ENCODE peak calls at places on chromosomes 2 and 18, in ten cellular contexts. K is upper lobe of right lung, S is IMR-90, I is neural progenitor cell, Y is OCI-LY7, Z is H9, W is psoas muscle, F is mesendoderm, Q is A549, X is A673. M is an unnamed sample. For H3K4me1, the result is how much of the 10 kb centered on the place peaks cover.

GRCh38 chr2:231260442-231260841 is 62.0 kb downstream of the ARMC9 start:
- DNase-seq in W (no peak), F (peak), S (peak), Y (no peak), K (no peak), I (no peak), Q (no peak), X (no peak), Z (peak), M (no peak)

GRCh38 chr2:200296118-200296517 is 10.4 kb upstream of the SPATS2L start:
- DNase-seq in I (no peak), Z (no peak), F (no peak), Y (no peak), K (no peak), S (no peak), W (no peak), Q (no peak), X (no peak), M (no peak)

GRCh38 chr2:138893746-138894145 is 113.6 kb upstream of the NXPH2 start:
- DNase-seq in Y (no peak), Q (no peak), X (no peak), I (no peak), S (no peak), Z (no peak), K (no peak), W (no peak), F (no peak), M (no peak)

GRCh38 chr2:240431663-240432424 is 3.6 kb upstream of the GPC1 start:
- DNase-seq in S (no peak), W (no peak), Z (no peak), X (no peak), Q (no peak), F (no peak), Y (no peak), I (no peak), K (peak), M (peak)

GRCh38 chr2:180705122-180705521 is 275.3 kb upstream of the UBE2E3 start:
- DNase-seq in F (no peak), S (peak), K (no peak), X (no peak), Q (no peak), Y (no peak), Z (no peak), W (no peak), I (no peak), M (no peak)

GRCh38 chr2:58826795-58827194 is 585.7 kb upstream of the FANCL start:
- DNase-seq in X (no peak), K (no peak), Y (no peak), W (no peak), Q (no peak), I (no peak), S (no peak), Z (no peak), F (no peak), M (no peak)

GRCh38 chr2:234988491-234988890 is 36.7 kb downstream of the SH3BP4 start:
- DNase-seq in F (no peak), K (no peak), I (no peak), Y (no peak), S (no peak), Q (no peak), W (peak), Z (no peak), X (no peak), M (no peak)

GRCh38 chr2:31946838-31947237 is 64.0 kb downstream of the MEMO1 start:
- DNase-seq in K (no peak), S (no peak), Q (no peak), F (no peak), W (no peak), Y (no peak), I (no peak), X (no peak), Z (no peak), M (no peak)

GRCh38 chr2:75865702-75866101 is 155.0 kb upstream of the GCFC2 start:
- DNase-seq in X (no peak), I (no peak), F (no peak), Z (no peak), K (no peak), S (no peak), W (peak), Y (no peak), Q (no peak), M (no peak)

GRCh38 chr18:21262979-21263378 is 20.9 kb downstream of the GREB1L start:
- DNase-seq in Q (no peak), S (no peak), W (no peak), K (no peak), Y (no peak), F (peak), X (no peak), Z (no peak), I (peak), M (no peak)

GRCh38 chr2:216283038-216283900 is 89.0 kb downstream of the MARCHF4 start:
- DNase-seq in F (peak), Z (peak), K (no peak), Q (peak), I (peak), S (no peak), X (peak), Y (peak), W (no peak), M (no peak)

GRCh38 chr2:20291106-20291564 is 59.5 kb downstream of the PUM2 start:
- DNase-seq in F (peak), K (no peak), Q (peak), I (peak), Y (peak), S (peak), X (peak), W (no peak), Z (peak), M (no peak)

GRCh38 chr18:26470011-26470637 is 78.2 kb downstream of the KCTD1 start:
- DNase-seq in S (peak), K (no peak), Q (no peak), I (peak), Z (no peak), X (no peak), F (no peak), W (no peak), Y (peak), M (no peak)

GRCh38 chr2:120778244-120778643 is 42.6 kb downstream of the GLI2 start:
- DNase-seq in Z (no peak), Q (no peak), K (no peak), Y (no peak), W (peak), S (peak), F (no peak), X (no peak), I (no peak), M (no peak)

GRCh38 chr2:222709191-222709891 is 37.9 kb downstream of the MOGAT1 start:
- DNase-seq in Q (peak), K (peak), Z (peak), F (peak), Y (peak), W (peak), I (peak), X (peak), S (peak), M (peak)

GRCh38 chr2:207505728-207506127 is 24.0 kb upstream of the CREB1 start:
- DNase-seq in K (no peak), F (peak), W (no peak), S (peak), Y (no peak), X (peak), I (no peak), Z (no peak), Q (peak), M (no peak)

GRCh38 chr2:169131587-169132512 is 62.5 kb downstream of the DHRS9 start:
- DNase-seq in Z (no peak), F (peak), X (peak), Y (peak), S (peak), I (peak), K (no peak), W (no peak), Q (peak), M (no peak)

GRCh38 chr2:120684691-120685402 is 50.8 kb upstream of the GLI2 start:
- DNase-seq in Y (no peak), F (no peak), K (peak), X (no peak), I (no peak), Z (no peak), S (peak), Q (no peak), W (no peak), M (no peak)

GRCh38 chr18:24491882-24492281 is 31.4 kb downstream of the HRH4 start:
- DNase-seq in I (no peak), W (no peak), Z (no peak), Q (no peak), F (peak), S (no peak), K (no peak), Y (peak), X (no peak), M (no peak)

GRCh38 chr2:229838729-229839128 is 83.1 kb downstream of the TRIP12 start:
- DNase-seq in K (no peak), I (no peak), F (no peak), S (no peak), Z (no peak), Y (no peak), X (no peak), Q (no peak), W (no peak), M (no peak)

GRCh38 chr2:182862003-182862402 is 4.4 kb downstream of the FRZB start:
- DNase-seq in X (peak), I (no peak), K (no peak), Y (no peak), S (no peak), Q (no peak), F (no peak), Z (no peak), W (peak), M (no peak)

GRCh38 chr2:205175831-205176230 is 506.5 kb upstream of the NRP2 start:
- DNase-seq in Z (no peak), S (no peak), F (no peak), W (no peak), X (no peak), Q (no peak), Y (no peak), I (no peak), K (no peak), M (no peak)

GRCh38 chr2:26043109-26043508 is 9.2 kb downstream of the RAB10 start:
- DNase-seq in W (no peak), Y (no peak), I (no peak), F (no peak), Q (no peak), S (no peak), Z (no peak), K (no peak), X (no peak), M (no peak)

GRCh38 chr2:206642075-206643025 is at the start of gene FAM237A:
- DNase-seq in K (peak), W (no peak), Y (peak), F (peak), S (peak), X (peak), Q (no peak), I (peak), Z (peak), M (no peak)

GRCh38 chr2:138502253-138503086 is 900 bp downstream of the SPOPL start:
- DNase-seq in S (no peak), F (peak), Y (peak), K (no peak), Q (no peak), W (no peak), X (peak), Z (no peak), I (peak), M (no peak)

GRCh38 chr2:233836359-233836758 is 18.0 kb downstream of the HJURP start:
- DNase-seq in Q (no peak), S (no peak), F (no peak), K (no peak), I (no peak), Y (no peak), X (no peak), W (no peak), Z (no peak), M (no peak)

GRCh38 chr2:27494944-27495554 is at the start of gene FNDC4:
- DNase-seq in S (no peak), W (peak), X (peak), K (no peak), F (peak), Q (peak), Y (no peak), Z (peak), I (peak), M (peak)

GRCh38 chr18:76558881-76559667 is 64.0 kb upstream of the ZNF516 start:
- DNase-seq in K (peak), Z (no peak), X (no peak), W (no peak), F (no peak), Y (no peak), I (no peak), S (peak), Q (no peak), M (no peak)

GRCh38 chr2:219498280-219499057 is at the start of gene GMPPA:
- DNase-seq in I (peak), X (peak), Q (peak), F (peak), Z (peak), S (peak), K (peak), W (peak), Y (peak), M (peak)

GRCh38 chr2:69693472-69694450 is 48.2 kb upstream of the ANXA4 start:
- DNase-seq in I (no peak), X (no peak), S (no peak), Y (peak), Q (no peak), Z (no peak), F (no peak), W (no peak), K (no peak), M (no peak)

GRCh38 chr2:39913648-39914456 is 134.8 kb upstream of the THUMPD2 start:
- DNase-seq in Z (no peak), I (peak), Y (peak), Q (peak), S (peak), X (peak), W (no peak), F (peak), K (no peak), M (no peak)

GRCh38 chr2:151987484-151987883 is 111.4 kb downstream of the CACNB4 start:
- DNase-seq in X (no peak), W (no peak), Z (no peak), F (no peak), S (no peak), I (no peak), Q (no peak), Y (no peak), K (no peak), M (no peak)
- H3K4me1 ChIP-seq in X (under half), W (under half), Z (under half), F (under half), S (under half), I (under half), Q (under half), Y (under half), K (under half), M (under half)

GRCh38 chr2:133822901-133823550 is 254.8 kb upstream of the NCKAP5 start:
- DNase-seq in Q (no peak), I (no peak), K (no peak), Z (no peak), F (no peak), Y (no peak), X (no peak), W (no peak), S (no peak), M (no peak)
- H3K27ac ChIP-seq in Q (peak), I (no peak), K (no peak), Z (no peak), F (no peak), Y (no peak), X (no peak), W (no peak), S (peak), M (no peak)

GRCh38 chr2:46877619-46878113 is 37.9 kb downstream of the MCFD2 start:
- DNase-seq in X (no peak), K (no peak), Y (no peak), W (no peak), Z (no peak), S (no peak), F (no peak), Q (no peak), I (no peak), M (peak)
- H3K4me1 ChIP-seq in X (under half), K (under half), Y (under half), W (under half), Z (under half), S (half or more), F (under half), Q (half or more), I (under half), M (under half)

DNA sequence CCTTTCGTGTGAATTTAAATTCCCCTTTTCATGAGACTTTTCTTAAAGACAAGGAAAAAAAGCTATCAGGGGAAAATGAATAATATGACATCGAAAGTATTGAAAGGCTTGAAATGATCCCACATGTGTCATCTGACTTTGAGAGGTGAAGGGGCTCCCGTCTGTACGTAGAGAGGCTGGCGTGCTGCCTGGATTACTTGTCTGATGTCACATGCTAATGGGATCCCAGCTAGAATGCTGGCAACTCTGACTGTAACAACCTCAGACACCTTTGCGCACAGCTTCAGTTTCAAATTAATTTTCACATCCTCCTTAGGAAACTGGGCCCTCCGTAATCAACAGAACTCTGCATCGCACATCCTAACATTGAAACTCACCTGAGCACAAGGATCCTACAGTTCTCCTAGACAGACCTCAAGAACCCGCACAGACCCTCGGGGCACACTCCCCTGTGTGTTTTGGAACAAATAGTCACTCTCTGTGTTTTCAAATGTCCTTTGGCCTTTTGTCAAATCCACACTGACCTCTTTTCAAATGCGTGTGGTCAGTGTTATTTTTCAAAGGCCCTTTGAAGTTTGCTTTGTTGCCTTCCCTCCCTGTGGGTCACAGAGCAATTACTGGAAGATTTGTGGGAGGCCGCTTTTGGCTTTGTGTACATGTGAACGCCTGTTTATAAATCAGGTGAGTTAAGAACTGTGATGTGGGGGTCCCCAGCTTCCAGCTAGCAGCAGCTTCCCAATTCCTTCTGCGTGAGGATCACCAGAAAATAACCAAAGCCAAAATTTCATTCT is 65.9 kb downstream of the IL1R2 start:
- DNase-seq in F (no peak), I (no peak), S (peak), Y (no peak), K (no peak), X (no peak), Z (no peak), Q (no peak), W (no peak), M (peak)
- H3K27ac ChIP-seq in F (no peak), I (no peak), S (no peak), Y (no peak), K (peak), X (no peak), Z (no peak), Q (peak), W (no peak), M (peak)

DNA sequence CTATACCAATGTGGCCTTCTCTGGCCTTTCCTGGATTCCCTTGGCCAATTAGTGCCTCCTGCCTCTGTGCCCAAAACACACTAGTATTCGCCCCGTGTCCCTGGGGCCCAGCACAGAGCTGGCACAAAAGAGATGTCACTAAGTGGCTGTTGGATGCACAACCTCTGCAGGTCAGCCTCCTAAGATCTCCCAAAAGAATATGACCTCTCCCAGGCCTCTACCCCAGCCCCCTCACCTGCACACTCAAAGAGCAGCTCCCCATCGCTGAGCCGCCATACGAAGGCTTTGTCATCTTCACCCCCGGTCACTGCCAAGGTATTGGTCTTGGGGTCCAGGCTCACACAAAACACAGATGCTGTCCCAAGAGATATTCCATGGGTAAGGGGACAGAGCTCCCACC is 2.7 kb downstream of the AAMP start:
- DNase-seq in F (no peak), Q (no peak), Y (no peak), X (no peak), K (no peak), W (peak), Z (no peak), I (no peak), S (no peak), M (no peak)
- H3K4me1 ChIP-seq in F (under half), Q (under half), Y (under half), X (under half), K (under half), W (under half), Z (under half), I (under half), S (under half), M (under half)

DNA sequence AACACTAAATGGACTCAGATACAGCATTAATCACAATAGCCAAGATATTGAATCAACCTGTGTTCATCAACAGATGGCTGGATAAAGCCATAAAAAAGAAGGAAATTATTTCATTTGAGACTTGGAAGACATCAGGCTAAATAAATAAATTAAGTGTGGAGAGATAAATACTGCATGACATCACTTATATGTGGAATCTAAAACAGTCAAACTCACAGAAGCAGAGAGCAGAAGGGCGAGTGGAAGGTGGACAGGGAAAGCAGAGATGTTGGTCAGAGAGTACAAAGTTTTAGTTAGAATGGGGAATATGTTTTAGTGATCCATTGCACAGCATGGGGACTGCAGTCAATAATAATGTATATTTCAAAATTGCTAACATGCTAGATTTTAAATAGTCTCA is 207.2 kb downstream of the VAPA start:
- DNase-seq in F (no peak), W (no peak), I (no peak), K (no peak), S (peak), Y (no peak), Q (no peak), Z (no peak), X (no peak), M (no peak)
- H3K27ac ChIP-seq in F (no peak), W (no peak), I (no peak), K (no peak), S (no peak), Y (no peak), Q (no peak), Z (no peak), X (peak), M (no peak)

DNA sequence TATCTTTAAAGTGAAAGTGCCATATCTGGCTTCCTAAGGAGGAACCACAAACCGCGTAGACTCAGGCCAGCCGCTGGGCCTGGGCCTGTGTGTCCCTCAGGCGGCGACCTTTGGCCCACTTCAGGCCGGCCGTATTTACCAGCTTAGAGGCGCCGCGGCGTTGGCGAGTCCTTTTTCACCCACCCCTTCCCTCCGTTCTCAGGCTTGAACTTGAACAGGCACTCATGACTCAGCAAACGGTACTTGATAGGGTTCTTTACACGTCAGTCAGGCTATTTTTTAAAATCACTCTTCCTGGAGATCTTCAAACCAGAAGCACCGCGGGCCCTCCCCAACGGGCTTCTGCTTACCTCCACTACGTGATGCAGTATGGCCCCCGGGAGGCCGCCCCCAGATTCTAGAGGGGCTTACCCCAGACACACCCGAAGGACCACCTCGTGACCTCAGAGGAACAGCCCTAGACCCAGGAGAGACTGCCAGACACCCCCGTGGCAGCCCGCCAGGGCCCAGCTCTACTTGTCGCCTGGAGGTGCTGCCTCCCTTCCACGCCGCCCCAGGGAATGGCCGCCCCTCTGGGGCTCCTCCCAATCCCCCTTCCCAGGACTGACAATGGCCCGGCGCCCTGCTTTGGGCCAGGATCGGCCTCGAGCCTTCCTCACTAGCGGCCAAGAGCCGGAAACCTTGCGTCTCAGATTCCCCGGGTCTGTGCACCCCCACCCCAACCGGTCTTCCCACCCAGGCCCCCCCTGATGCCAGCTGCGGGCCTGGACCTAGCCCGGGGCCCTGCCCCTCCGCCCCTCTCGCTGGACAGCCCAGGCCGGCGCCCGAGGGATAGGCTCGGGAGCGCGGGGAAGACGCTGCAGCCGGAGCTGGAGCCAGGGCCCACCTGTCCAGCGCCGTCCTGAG is 33.8 kb upstream of the IMPA2 start:
- DNase-seq in F (peak), S (peak), X (no peak), Q (no peak), Z (peak), Y (no peak), K (peak), W (peak), I (peak), M (peak)
- H3K4me1 ChIP-seq in F (under half), S (under half), X (under half), Q (under half), Z (under half), Y (under half), K (under half), W (under half), I (under half), M (under half)

GRCh38 chr2:202530038-202530437 is 104.7 kb upstream of the FAM117B start:
- DNase-seq in Q (no peak), X (no peak), Y (no peak), I (no peak), F (no peak), K (no peak), Z (no peak), W (no peak), S (no peak), M (no peak)
- H3K27ac ChIP-seq in Q (no peak), X (no peak), Y (no peak), I (no peak), F (no peak), K (no peak), Z (no peak), W (no peak), S (no peak), M (no peak)

GRCh38 chr2:98494699-98495098 is 50.0 kb downstream of the INPP4A start:
- DNase-seq in F (peak), S (no peak), K (no peak), Z (no peak), Q (no peak), X (no peak), W (no peak), I (no peak), Y (no peak), M (no peak)
- H3K4me1 ChIP-seq in F (under half), S (under half), K (under half), Z (under half), Q (under half), X (under half), W (under half), I (under half), Y (under half), M (under half)